ENCODE peak calls at places on chromosomes 4 and X, in four cellular contexts. One of them, this sample, is unnamed.

GRCh38 chrX:64152857-64153256 is 52.7 kb downstream of the AMER1 start:
- DNase-seq in endothelial cell of umbilical vein: no peak
- DNase-seq in mammary epithelial cell: no peak
- DNase-seq in effector memory CD4-positive, alpha-beta T cell: no peak
- DNase-seq in this sample: no peak

GRCh38 chrX:118727686-118728339 is 407 bp downstream of the IL13RA1 start:
- DNase-seq in endothelial cell of umbilical vein: peak
- DNase-seq in mammary epithelial cell: peak
- DNase-seq in effector memory CD4-positive, alpha-beta T cell: no peak
- DNase-seq in this sample: no peak

GRCh38 chr4:184309241-184310170 is 91.8 kb upstream of the ENPP6 start:
- DNase-seq in endothelial cell of umbilical vein: no peak
- DNase-seq in mammary epithelial cell: peak
- DNase-seq in effector memory CD4-positive, alpha-beta T cell: no peak
- DNase-seq in this sample: no peak

GRCh38 chr4:13783800-13784411 is 156.4 kb upstream of the BOD1L1 start:
- DNase-seq in endothelial cell of umbilical vein: no peak
- DNase-seq in mammary epithelial cell: peak
- DNase-seq in effector memory CD4-positive, alpha-beta T cell: no peak
- DNase-seq in this sample: no peak

GRCh38 chr4:1031956-1032795 is 20.8 kb downstream of the FGFRL1 start:
- DNase-seq in endothelial cell of umbilical vein: no peak
- DNase-seq in mammary epithelial cell: no peak
- DNase-seq in effector memory CD4-positive, alpha-beta T cell: no peak
- DNase-seq in this sample: no peak

GRCh38 chr4:98287328-98287727 is 26.1 kb downstream of the RAP1GDS1 start:
- DNase-seq in endothelial cell of umbilical vein: no peak
- DNase-seq in mammary epithelial cell: no peak
- DNase-seq in effector memory CD4-positive, alpha-beta T cell: no peak
- DNase-seq in this sample: no peak

GRCh38 chr4:122450847-122451246 is 5.7 kb downstream of the IL2 start:
- DNase-seq in endothelial cell of umbilical vein: no peak
- DNase-seq in mammary epithelial cell: peak
- DNase-seq in effector memory CD4-positive, alpha-beta T cell: no peak
- DNase-seq in this sample: no peak

GRCh38 chrX:138691186-138691585 is 20.3 kb downstream of the FGF13 start:
- DNase-seq in endothelial cell of umbilical vein: no peak
- DNase-seq in mammary epithelial cell: no peak
- DNase-seq in effector memory CD4-positive, alpha-beta T cell: no peak
- DNase-seq in this sample: no peak

GRCh38 chr4:126396703-126397102 is 1081.9 kb downstream of the FAT4 start:
- DNase-seq in endothelial cell of umbilical vein: no peak
- DNase-seq in mammary epithelial cell: no peak
- DNase-seq in effector memory CD4-positive, alpha-beta T cell: no peak
- DNase-seq in this sample: no peak

GRCh38 chr4:119020158-119020557 is 115.5 kb upstream of the MYOZ2 start:
- DNase-seq in endothelial cell of umbilical vein: no peak
- DNase-seq in mammary epithelial cell: no peak
- DNase-seq in effector memory CD4-positive, alpha-beta T cell: no peak
- DNase-seq in this sample: no peak

GRCh38 chr4:102503301-102503746 is 2.2 kb downstream of the NFKB1 start:
- DNase-seq in endothelial cell of umbilical vein: peak
- DNase-seq in mammary epithelial cell: no peak
- DNase-seq in effector memory CD4-positive, alpha-beta T cell: no peak
- DNase-seq in this sample: no peak

GRCh38 chr4:44806076-44806475 is 79.7 kb upstream of the GNPDA2 start:
- DNase-seq in endothelial cell of umbilical vein: no peak
- DNase-seq in mammary epithelial cell: no peak
- DNase-seq in effector memory CD4-positive, alpha-beta T cell: no peak
- DNase-seq in this sample: no peak

GRCh38 chr4:76624271-76624681 is 189.2 kb downstream of the SHROOM3 start:
- DNase-seq in endothelial cell of umbilical vein: no peak
- DNase-seq in mammary epithelial cell: peak
- DNase-seq in effector memory CD4-positive, alpha-beta T cell: no peak
- DNase-seq in this sample: no peak

GRCh38 chrX:85836868-85837267 is 210.5 kb downstream of the CHM start:
- DNase-seq in endothelial cell of umbilical vein: no peak
- DNase-seq in mammary epithelial cell: peak
- DNase-seq in effector memory CD4-positive, alpha-beta T cell: no peak
- DNase-seq in this sample: no peak

GRCh38 chr4:8345946-8346814 is 76.6 kb downstream of the HTRA3 start:
- DNase-seq in endothelial cell of umbilical vein: no peak
- DNase-seq in mammary epithelial cell: no peak
- DNase-seq in effector memory CD4-positive, alpha-beta T cell: no peak
- DNase-seq in this sample: no peak

GRCh38 chr4:45741897-45742296 is 382.0 kb downstream of the GABRG1 start:
- DNase-seq in endothelial cell of umbilical vein: no peak
- DNase-seq in mammary epithelial cell: peak
- DNase-seq in effector memory CD4-positive, alpha-beta T cell: no peak
- DNase-seq in this sample: no peak

GRCh38 chr4:3355266-3355748 is 62.5 kb downstream of the RGS12 start:
- DNase-seq in endothelial cell of umbilical vein: peak
- DNase-seq in mammary epithelial cell: no peak
- DNase-seq in effector memory CD4-positive, alpha-beta T cell: no peak
- DNase-seq in this sample: peak

GRCh38 chr4:102469806-102470205 is 31.4 kb upstream of the NFKB1 start:
- DNase-seq in endothelial cell of umbilical vein: peak
- DNase-seq in mammary epithelial cell: no peak
- DNase-seq in effector memory CD4-positive, alpha-beta T cell: no peak
- DNase-seq in this sample: no peak

GRCh38 chr4:190019023-190019858 is 7.8 kb downstream of the FRG2 start:
- DNase-seq in endothelial cell of umbilical vein: no peak
- DNase-seq in mammary epithelial cell: no peak
- DNase-seq in effector memory CD4-positive, alpha-beta T cell: no peak
- DNase-seq in this sample: no peak

GRCh38 chrX:100413231-100413630 is 3.2 kb upstream of the PCDH19 start:
- DNase-seq in endothelial cell of umbilical vein: peak
- DNase-seq in mammary epithelial cell: peak
- DNase-seq in effector memory CD4-positive, alpha-beta T cell: no peak
- DNase-seq in this sample: peak

GRCh38 chr4:2465032-2465431 is 3.9 kb upstream of the RNF4 start:
- DNase-seq in endothelial cell of umbilical vein: no peak
- DNase-seq in mammary epithelial cell: no peak
- DNase-seq in effector memory CD4-positive, alpha-beta T cell: no peak
- DNase-seq in this sample: no peak

GRCh38 chrX:46447384-46447783 is 97.8 kb downstream of the ZNF674 start:
- DNase-seq in endothelial cell of umbilical vein: peak
- DNase-seq in mammary epithelial cell: no peak
- DNase-seq in effector memory CD4-positive, alpha-beta T cell: no peak
- DNase-seq in this sample: no peak

GRCh38 chr4:169724251-169724650 is 33.5 kb downstream of the HPF1 start:
- DNase-seq in endothelial cell of umbilical vein: no peak
- DNase-seq in mammary epithelial cell: peak
- DNase-seq in effector memory CD4-positive, alpha-beta T cell: no peak
- DNase-seq in this sample: no peak

GRCh38 chr4:78059524-78059889 is 2.4 kb downstream of the FRAS1 start:
- DNase-seq in endothelial cell of umbilical vein: peak
- DNase-seq in mammary epithelial cell: peak
- DNase-seq in effector memory CD4-positive, alpha-beta T cell: no peak
- DNase-seq in this sample: no peak

GRCh38 chr4:176404591-176404990 is 84.8 kb downstream of the SPCS3 start:
- DNase-seq in endothelial cell of umbilical vein: no peak
- DNase-seq in mammary epithelial cell: peak
- DNase-seq in effector memory CD4-positive, alpha-beta T cell: no peak
- DNase-seq in this sample: no peak

GRCh38 chr4:27790911-27791310 is 930.3 kb downstream of the STIM2 start:
- DNase-seq in endothelial cell of umbilical vein: no peak
- DNase-seq in mammary epithelial cell: peak
- DNase-seq in effector memory CD4-positive, alpha-beta T cell: no peak
- DNase-seq in this sample: no peak

GRCh38 chr4:152464030-152464823 is 71.7 kb downstream of the FBXW7 start:
- DNase-seq in endothelial cell of umbilical vein: peak
- DNase-seq in mammary epithelial cell: no peak
- DNase-seq in effector memory CD4-positive, alpha-beta T cell: no peak
- DNase-seq in this sample: no peak

GRCh38 chr4:128379860-128380259 is 92.2 kb upstream of the PGRMC2 start:
- DNase-seq in endothelial cell of umbilical vein: peak
- DNase-seq in mammary epithelial cell: no peak
- DNase-seq in effector memory CD4-positive, alpha-beta T cell: no peak
- DNase-seq in this sample: no peak

DNA sequence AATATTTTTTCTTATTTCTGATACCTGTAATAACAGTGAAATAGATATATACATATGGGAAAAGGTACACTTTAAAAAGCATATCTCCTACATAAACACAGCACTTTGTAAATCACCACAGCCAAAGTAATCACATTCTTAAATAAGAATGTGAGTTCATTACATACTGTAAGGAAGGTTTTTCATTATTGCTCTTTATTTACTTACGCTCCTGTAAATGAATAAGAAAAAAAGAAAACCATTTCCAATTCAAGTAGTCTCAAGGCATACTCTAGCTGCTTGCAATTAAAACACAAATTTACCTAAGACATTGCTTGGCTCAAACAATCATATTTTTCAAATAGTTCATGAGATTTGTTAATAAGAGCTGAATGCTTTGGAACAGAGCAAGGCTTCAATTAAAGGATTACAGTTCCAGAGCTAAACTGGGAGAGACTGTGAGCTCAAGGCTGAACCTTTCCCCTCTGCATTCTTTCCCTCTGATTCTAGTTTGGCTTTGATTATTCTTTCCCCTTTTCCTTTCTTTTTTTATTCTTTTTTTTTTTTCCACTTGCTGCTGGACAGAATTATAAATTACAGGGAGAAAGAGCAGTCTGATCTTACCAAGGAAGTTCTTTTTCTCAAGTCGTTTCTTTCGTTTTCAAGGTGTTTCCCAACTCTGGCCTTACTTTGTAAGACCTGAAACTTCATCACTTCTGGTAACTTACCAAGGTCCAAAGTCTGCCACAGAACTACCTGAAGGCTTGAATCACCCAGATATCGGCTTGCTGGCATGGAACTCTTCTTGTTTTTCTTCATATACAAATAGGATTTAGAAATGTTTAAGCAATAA is 278.3 kb downstream of the INPP4B start:
- DNase-seq in endothelial cell of umbilical vein: no peak
- DNase-seq in mammary epithelial cell: peak
- DNase-seq in effector memory CD4-positive, alpha-beta T cell: no peak
- DNase-seq in this sample: no peak
- H3K4me3 ChIP-seq in endothelial cell of umbilical vein: no peak
- H3K4me3 ChIP-seq in mammary epithelial cell: no peak
- H3K4me3 ChIP-seq in effector memory CD4-positive, alpha-beta T cell: peak
- H3K4me3 ChIP-seq in this sample: no peak

GRCh38 chrX:49309401-49309981 is 6.0 kb downstream of the GAGE10 start:
- DNase-seq in endothelial cell of umbilical vein: peak
- DNase-seq in mammary epithelial cell: peak
- DNase-seq in effector memory CD4-positive, alpha-beta T cell: no peak
- DNase-seq in this sample: no peak

GRCh38 chrX:49310371-49310770 is 6.9 kb downstream of the GAGE10 start:
- DNase-seq in endothelial cell of umbilical vein: no peak
- DNase-seq in mammary epithelial cell: no peak
- DNase-seq in effector memory CD4-positive, alpha-beta T cell: no peak
- DNase-seq in this sample: no peak

GRCh38 chrX:49303346-49303745 is at the start of gene GAGE10:
- DNase-seq in endothelial cell of umbilical vein: no peak
- DNase-seq in mammary epithelial cell: no peak
- DNase-seq in effector memory CD4-positive, alpha-beta T cell: no peak
- DNase-seq in this sample: no peak

DNA sequence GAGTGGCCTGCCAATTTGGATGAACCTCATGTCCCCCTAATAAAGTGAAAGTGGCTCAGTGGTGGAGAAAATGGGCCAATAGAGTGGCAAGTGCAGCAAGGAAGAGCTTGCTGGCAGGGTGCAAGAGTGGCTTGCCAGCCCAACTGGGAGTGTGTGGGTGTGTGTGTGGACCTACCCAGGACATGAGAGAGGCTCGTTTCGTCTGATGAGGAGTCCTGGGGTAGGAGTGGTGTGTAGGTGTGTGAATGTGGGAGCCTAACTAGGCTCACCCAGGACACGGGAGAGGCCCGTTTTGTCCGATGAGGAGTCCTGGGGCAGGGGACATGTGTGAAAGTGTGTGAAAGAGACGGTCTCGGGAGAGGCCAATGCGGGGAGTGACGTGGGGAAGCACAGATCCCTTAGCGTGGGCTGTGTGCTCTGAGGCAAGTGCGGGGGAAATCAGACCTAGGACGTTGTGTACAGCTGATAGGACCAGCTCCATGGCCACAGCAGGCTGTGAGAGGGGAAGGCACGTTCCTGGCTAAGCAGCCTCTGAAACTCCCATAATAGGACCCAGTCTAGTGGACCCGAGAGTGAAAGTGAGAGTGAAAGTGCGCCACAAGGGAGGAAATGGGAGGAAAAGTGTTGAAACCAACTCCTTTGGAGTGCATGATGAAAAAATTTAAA is 5.3 kb downstream of the GAGE10 start:
- DNase-seq in endothelial cell of umbilical vein: peak
- DNase-seq in mammary epithelial cell: peak
- DNase-seq in effector memory CD4-positive, alpha-beta T cell: no peak
- DNase-seq in this sample: no peak
- H3K4me3 ChIP-seq in endothelial cell of umbilical vein: no peak
- H3K4me3 ChIP-seq in mammary epithelial cell: no peak
- H3K4me3 ChIP-seq in effector memory CD4-positive, alpha-beta T cell: peak
- H3K4me3 ChIP-seq in this sample: no peak

DNA sequence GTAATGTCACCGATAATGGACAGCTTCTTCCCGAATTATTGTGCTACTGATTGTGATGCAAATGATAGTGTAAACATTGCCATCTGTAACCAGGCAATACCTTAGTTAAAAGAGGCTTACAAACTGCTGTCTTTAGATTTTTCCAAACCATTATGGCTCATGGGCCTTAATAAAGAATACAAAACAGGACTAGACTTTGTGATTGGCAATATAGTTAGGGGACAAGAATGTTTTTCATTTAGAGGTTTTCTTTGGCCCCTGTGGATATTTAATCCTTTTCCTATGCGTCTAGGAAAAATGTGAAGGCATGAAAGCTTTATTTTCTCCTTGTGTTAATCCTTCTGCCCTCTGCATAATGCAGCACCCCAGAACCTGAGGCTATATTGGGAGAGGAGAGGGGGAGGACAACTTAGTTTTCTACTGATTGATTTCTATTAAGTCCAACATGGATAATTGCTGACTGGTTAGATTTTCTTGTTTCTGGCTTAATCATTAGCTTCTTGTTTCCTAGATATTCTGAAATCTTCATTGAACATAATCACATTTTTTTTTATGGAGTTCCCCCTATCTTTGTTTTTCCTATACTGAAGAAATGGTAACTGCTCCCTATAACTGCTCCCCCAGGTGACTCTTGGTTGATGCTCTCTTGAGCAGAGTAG is 1.9 kb downstream of the PRPS1 start:
- DNase-seq in endothelial cell of umbilical vein: no peak
- DNase-seq in mammary epithelial cell: no peak
- DNase-seq in effector memory CD4-positive, alpha-beta T cell: no peak
- DNase-seq in this sample: no peak
- H3K4me3 ChIP-seq in endothelial cell of umbilical vein: no peak
- H3K4me3 ChIP-seq in mammary epithelial cell: no peak
- H3K4me3 ChIP-seq in effector memory CD4-positive, alpha-beta T cell: no peak
- H3K4me3 ChIP-seq in this sample: peak

GRCh38 chr4:156192033-156192432 is 238.4 kb upstream of the CTSO start:
- DNase-seq in endothelial cell of umbilical vein: no peak
- DNase-seq in mammary epithelial cell: no peak
- DNase-seq in effector memory CD4-positive, alpha-beta T cell: no peak
- DNase-seq in this sample: no peak

GRCh38 chr4:156191382-156191781 is 237.7 kb upstream of the CTSO start:
- DNase-seq in endothelial cell of umbilical vein: no peak
- DNase-seq in mammary epithelial cell: no peak
- DNase-seq in effector memory CD4-positive, alpha-beta T cell: no peak
- DNase-seq in this sample: no peak

GRCh38 chr4:156190606-156191005 is 236.9 kb upstream of the CTSO start:
- DNase-seq in endothelial cell of umbilical vein: peak
- DNase-seq in mammary epithelial cell: peak
- DNase-seq in effector memory CD4-positive, alpha-beta T cell: no peak
- DNase-seq in this sample: no peak

GRCh38 chr4:156185514-156185913 is 231.8 kb upstream of the CTSO start:
- DNase-seq in endothelial cell of umbilical vein: no peak
- DNase-seq in mammary epithelial cell: no peak
- DNase-seq in effector memory CD4-positive, alpha-beta T cell: no peak
- DNase-seq in this sample: no peak

GRCh38 chr4:156188596-156188995 is 234.9 kb upstream of the CTSO start:
- DNase-seq in endothelial cell of umbilical vein: no peak
- DNase-seq in mammary epithelial cell: no peak
- DNase-seq in effector memory CD4-positive, alpha-beta T cell: no peak
- DNase-seq in this sample: no peak
- H3K4me3 ChIP-seq in endothelial cell of umbilical vein: no peak
- H3K4me3 ChIP-seq in mammary epithelial cell: no peak
- H3K4me3 ChIP-seq in effector memory CD4-positive, alpha-beta T cell: no peak
- H3K4me3 ChIP-seq in this sample: no peak

This sample was measured in GM12864.